ENCODE peak calls at places on chromosome 20, in seven cellular contexts. One of them, this sample, is unnamed.

GRCh38 chr20:57211406-57211805 is 55.0 kb downstream of the BMP7 start:
- DNase-seq in HFFc6: no peak
- DNase-seq in left ventricle myocardium inferior: no peak
- DNase-seq in HCT116: no peak
- DNase-seq in RWPE1: no peak
- DNase-seq in SK-N-SH: no peak
- DNase-seq in cardiac fibroblast: no peak
- DNase-seq in this sample: no peak

GRCh38 chr20:54650201-54650722 is 174.9 kb downstream of the DOK5 start:
- DNase-seq in HFFc6: no peak
- DNase-seq in left ventricle myocardium inferior: no peak
- DNase-seq in HCT116: no peak
- DNase-seq in RWPE1: no peak
- DNase-seq in SK-N-SH: no peak
- DNase-seq in cardiac fibroblast: peak; percentile 5
- DNase-seq in this sample: no peak

GRCh38 chr20:3222635-3223600 is 13.6 kb downstream of the ITPA start:
- DNase-seq in HFFc6: no peak
- DNase-seq in left ventricle myocardium inferior: peak; percentile 70
- DNase-seq in HCT116: no peak
- DNase-seq in RWPE1: no peak
- DNase-seq in SK-N-SH: no peak
- DNase-seq in cardiac fibroblast: no peak
- DNase-seq in this sample: no peak

GRCh38 chr20:44959082-44959895 is 908 bp downstream of the TOMM34 start:
- DNase-seq in HFFc6: peak; percentile 48
- DNase-seq in left ventricle myocardium inferior: no peak
- DNase-seq in HCT116: no peak
- DNase-seq in RWPE1: peak; percentile 83
- DNase-seq in SK-N-SH: peak; percentile 31
- DNase-seq in cardiac fibroblast: peak; percentile 51
- DNase-seq in this sample: peak; percentile 63

GRCh38 chr20:37711001-37711400 is 17.2 kb downstream of the CTNNBL1 start:
- DNase-seq in HFFc6: no peak
- DNase-seq in left ventricle myocardium inferior: no peak
- DNase-seq in HCT116: no peak
- DNase-seq in RWPE1: no peak
- DNase-seq in SK-N-SH: no peak
- DNase-seq in cardiac fibroblast: peak; percentile 78
- DNase-seq in this sample: no peak

GRCh38 chr20:62342910-62343309 is 24.2 kb downstream of the LAMA5 start:
- DNase-seq in HFFc6: no peak
- DNase-seq in left ventricle myocardium inferior: no peak
- DNase-seq in HCT116: no peak
- DNase-seq in RWPE1: no peak
- DNase-seq in SK-N-SH: no peak
- DNase-seq in cardiac fibroblast: no peak
- DNase-seq in this sample: no peak

GRCh38 chr20:50085481-50086365 is 27.2 kb downstream of the UBE2V1 start:
- DNase-seq in HFFc6: peak; percentile 59
- DNase-seq in left ventricle myocardium inferior: no peak
- DNase-seq in HCT116: peak; percentile 22
- DNase-seq in RWPE1: peak; percentile 86
- DNase-seq in SK-N-SH: peak; percentile 79
- DNase-seq in cardiac fibroblast: peak; percentile 80
- DNase-seq in this sample: peak; percentile 75

GRCh38 chr20:33267691-33268090 is 15.3 kb upstream of the BPIFB1 start:
- DNase-seq in HFFc6: no peak
- DNase-seq in left ventricle myocardium inferior: no peak
- DNase-seq in HCT116: no peak
- DNase-seq in RWPE1: no peak
- DNase-seq in SK-N-SH: no peak
- DNase-seq in cardiac fibroblast: no peak
- DNase-seq in this sample: no peak

GRCh38 chr20:37053230-37053950 is 42.4 kb downstream of the RBL1 start:
- DNase-seq in HFFc6: no peak
- DNase-seq in left ventricle myocardium inferior: no peak
- DNase-seq in HCT116: no peak
- DNase-seq in RWPE1: no peak
- DNase-seq in SK-N-SH: no peak
- DNase-seq in cardiac fibroblast: no peak
- DNase-seq in this sample: no peak

GRCh38 chr20:4817230-4817671 is 95.5 kb downstream of the PRND start:
- DNase-seq in HFFc6: peak; percentile 7
- DNase-seq in left ventricle myocardium inferior: no peak
- DNase-seq in HCT116: no peak
- DNase-seq in RWPE1: peak; percentile 44
- DNase-seq in SK-N-SH: no peak
- DNase-seq in cardiac fibroblast: no peak
- DNase-seq in this sample: peak; percentile 6
- TF ChIP-seq CTCF in HFFc6: peak; percentile 60
- TF ChIP-seq CTCF in left ventricle myocardium inferior: no peak
- TF ChIP-seq CTCF in HCT116: peak; percentile 12
- TF ChIP-seq CTCF in RWPE1: no peak
- TF ChIP-seq CTCF in SK-N-SH: no peak
- TF ChIP-seq CTCF in cardiac fibroblast: peak; percentile 3
- TF ChIP-seq CTCF in this sample: peak; percentile 17

DNA sequence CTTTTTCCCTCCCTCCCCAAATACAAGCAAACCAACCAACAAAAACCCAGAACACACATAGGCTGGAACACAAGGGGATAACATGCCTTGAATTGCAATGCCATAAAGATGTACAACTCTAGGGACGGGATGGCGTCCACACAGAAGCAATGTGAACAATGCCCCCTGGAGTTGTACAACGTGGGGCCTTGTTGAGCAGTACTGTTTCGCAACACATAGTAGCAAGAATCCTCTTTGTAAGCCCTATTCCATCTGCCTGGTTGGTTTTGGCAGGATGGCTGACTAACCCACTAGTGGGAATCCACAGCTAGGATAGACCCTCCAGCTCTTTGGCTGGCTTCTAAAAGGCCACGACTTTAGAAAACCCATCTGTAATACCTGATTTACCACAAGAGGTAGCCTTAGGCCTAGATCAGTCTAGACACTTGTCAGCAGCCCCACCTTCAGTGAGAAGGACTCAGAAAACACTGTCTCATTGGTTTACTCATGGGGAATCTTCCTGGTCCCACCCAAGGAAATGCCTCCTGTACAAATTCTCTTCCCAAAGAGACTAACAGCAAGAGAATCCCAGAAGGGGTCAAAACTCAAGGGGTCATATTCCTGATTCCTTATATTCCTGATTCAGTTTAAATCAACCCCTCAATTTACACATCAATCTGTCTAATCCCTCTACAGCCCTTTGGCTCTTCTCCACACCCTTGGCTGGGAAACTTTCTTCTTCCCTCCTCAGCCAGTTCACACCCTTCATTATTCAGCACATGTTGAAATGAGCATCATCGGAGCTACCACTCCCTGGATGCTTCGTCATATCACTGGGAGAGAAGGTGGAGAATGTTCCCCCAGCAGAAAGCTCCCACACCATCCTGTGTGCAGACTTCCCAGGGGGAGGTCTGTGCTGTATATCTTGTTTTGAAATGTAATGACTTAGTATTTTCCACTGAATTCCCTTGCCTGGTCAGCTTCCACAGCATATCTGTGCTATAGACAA is 622.4 kb upstream of the FLRT3 start:
- DNase-seq in HFFc6: no peak
- DNase-seq in left ventricle myocardium inferior: no peak
- DNase-seq in HCT116: no peak
- DNase-seq in RWPE1: peak; percentile 38
- DNase-seq in SK-N-SH: no peak
- DNase-seq in cardiac fibroblast: peak; percentile 39
- DNase-seq in this sample: peak; percentile 75
- TF ChIP-seq CTCF in HFFc6: no peak
- TF ChIP-seq CTCF in left ventricle myocardium inferior: no peak
- TF ChIP-seq CTCF in HCT116: no peak
- TF ChIP-seq CTCF in RWPE1: no peak
- TF ChIP-seq CTCF in SK-N-SH: no peak
- TF ChIP-seq CTCF in cardiac fibroblast: no peak
- TF ChIP-seq CTCF in this sample: no peak

GRCh38 chr20:10547276-10548114 is 112.4 kb downstream of the SLX4IP start:
- DNase-seq in HFFc6: peak; percentile 10
- DNase-seq in left ventricle myocardium inferior: no peak
- DNase-seq in HCT116: no peak
- DNase-seq in RWPE1: no peak
- DNase-seq in SK-N-SH: no peak
- DNase-seq in cardiac fibroblast: no peak
- DNase-seq in this sample: no peak
- TF ChIP-seq CTCF in HFFc6: no peak
- TF ChIP-seq CTCF in left ventricle myocardium inferior: no peak
- TF ChIP-seq CTCF in HCT116: no peak
- TF ChIP-seq CTCF in RWPE1: no peak
- TF ChIP-seq CTCF in SK-N-SH: no peak
- TF ChIP-seq CTCF in cardiac fibroblast: no peak
- TF ChIP-seq CTCF in this sample: no peak

GRCh38 chr20:23320317-23320716 is 30.3 kb upstream of the NXT1 start:
- DNase-seq in HFFc6: no peak
- DNase-seq in left ventricle myocardium inferior: no peak
- DNase-seq in HCT116: peak; percentile 26
- DNase-seq in RWPE1: peak; percentile 16
- DNase-seq in SK-N-SH: peak; percentile 24
- DNase-seq in cardiac fibroblast: peak; percentile 37
- DNase-seq in this sample: peak; percentile 36
- TF ChIP-seq CTCF in HFFc6: peak; percentile 71
- TF ChIP-seq CTCF in left ventricle myocardium inferior: peak; percentile 36
- TF ChIP-seq CTCF in HCT116: peak; percentile 65
- TF ChIP-seq CTCF in RWPE1: no peak
- TF ChIP-seq CTCF in SK-N-SH: peak; percentile 57
- TF ChIP-seq CTCF in cardiac fibroblast: peak; percentile 55
- TF ChIP-seq CTCF in this sample: no peak

GRCh38 chr20:47501483-47502270 is at the start of gene NCOA3:
- DNase-seq in HFFc6: peak; percentile 94
- DNase-seq in left ventricle myocardium inferior: peak; percentile 97
- DNase-seq in HCT116: peak; percentile 82
- DNase-seq in RWPE1: peak; percentile 99
- DNase-seq in SK-N-SH: peak; percentile 98
- DNase-seq in cardiac fibroblast: peak; percentile 97
- DNase-seq in this sample: peak; percentile 95
- TF ChIP-seq CTCF in HFFc6: peak; percentile 77
- TF ChIP-seq CTCF in left ventricle myocardium inferior: peak; percentile 73
- TF ChIP-seq CTCF in HCT116: peak; percentile 32
- TF ChIP-seq CTCF in RWPE1: no peak
- TF ChIP-seq CTCF in SK-N-SH: peak; percentile 37
- TF ChIP-seq CTCF in cardiac fibroblast: peak; percentile 30
- TF ChIP-seq CTCF in this sample: peak; percentile 41

GRCh38 chr20:59749293-59749680 is 144.9 kb downstream of the PHACTR3 start:
- DNase-seq in HFFc6: peak; percentile 51
- DNase-seq in left ventricle myocardium inferior: no peak
- DNase-seq in HCT116: no peak
- DNase-seq in RWPE1: no peak
- DNase-seq in SK-N-SH: no peak
- DNase-seq in cardiac fibroblast: peak; percentile 24
- DNase-seq in this sample: no peak

GRCh38 chr20:59746155-59746554 is 141.8 kb downstream of the PHACTR3 start:
- DNase-seq in HFFc6: no peak
- DNase-seq in left ventricle myocardium inferior: no peak
- DNase-seq in HCT116: no peak
- DNase-seq in RWPE1: no peak
- DNase-seq in SK-N-SH: no peak
- DNase-seq in cardiac fibroblast: no peak
- DNase-seq in this sample: no peak

GRCh38 chr20:59745716-59746115 is 141.4 kb downstream of the PHACTR3 start:
- DNase-seq in HFFc6: no peak
- DNase-seq in left ventricle myocardium inferior: no peak
- DNase-seq in HCT116: no peak
- DNase-seq in RWPE1: no peak
- DNase-seq in SK-N-SH: no peak
- DNase-seq in cardiac fibroblast: no peak
- DNase-seq in this sample: no peak

GRCh38 chr20:59748555-59749292 is 144.4 kb downstream of the PHACTR3 start:
- DNase-seq in HFFc6: peak; percentile 40
- DNase-seq in left ventricle myocardium inferior: no peak
- DNase-seq in HCT116: no peak
- DNase-seq in RWPE1: no peak
- DNase-seq in SK-N-SH: no peak
- DNase-seq in cardiac fibroblast: peak; percentile 34
- DNase-seq in this sample: no peak

DNA sequence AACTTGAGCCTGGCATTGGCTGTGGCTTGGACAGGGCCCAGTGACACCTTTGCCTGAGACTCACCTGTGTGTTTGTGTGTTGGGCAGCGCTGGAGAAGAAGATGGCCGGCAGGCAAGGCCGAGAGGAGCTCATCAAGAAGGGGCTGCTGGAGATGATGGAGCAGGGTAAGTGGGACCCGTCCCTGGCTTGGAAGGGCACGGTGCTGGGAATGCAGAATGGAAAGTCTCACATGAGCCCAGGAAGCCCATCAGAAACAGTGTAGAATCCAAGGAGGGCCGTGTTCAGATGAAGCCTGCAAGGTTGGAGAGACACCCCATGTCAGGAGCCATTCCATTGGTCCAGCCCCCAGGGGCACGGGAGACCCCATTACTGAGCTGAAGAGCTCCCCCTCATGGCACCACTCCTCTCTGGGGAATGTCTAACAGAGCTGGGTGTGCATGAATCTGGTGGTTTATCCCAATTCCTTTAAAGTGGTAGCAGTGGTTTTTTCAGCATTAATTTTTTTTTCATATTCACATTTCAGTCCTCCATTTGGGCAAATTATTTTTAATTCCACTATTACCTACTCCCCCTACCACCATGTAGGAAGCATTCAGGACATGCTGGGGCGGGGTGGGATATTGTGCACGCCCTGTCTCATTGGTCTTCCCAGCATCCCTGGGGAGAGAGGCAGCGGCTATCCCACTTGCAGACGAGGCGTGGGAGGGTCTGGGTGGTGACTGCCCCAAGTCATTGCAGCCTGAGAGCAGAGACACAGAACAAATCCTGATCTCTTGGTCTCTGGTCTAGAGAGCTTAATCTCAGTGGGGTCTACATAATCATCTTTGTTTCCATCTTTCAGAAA is 143.6 kb downstream of the PHACTR3 start:
- DNase-seq in HFFc6: no peak
- DNase-seq in left ventricle myocardium inferior: no peak
- DNase-seq in HCT116: no peak
- DNase-seq in RWPE1: no peak
- DNase-seq in SK-N-SH: no peak
- DNase-seq in cardiac fibroblast: no peak
- DNase-seq in this sample: no peak
- TF ChIP-seq CTCF in HFFc6: no peak
- TF ChIP-seq CTCF in left ventricle myocardium inferior: no peak
- TF ChIP-seq CTCF in HCT116: no peak
- TF ChIP-seq CTCF in RWPE1: no peak
- TF ChIP-seq CTCF in SK-N-SH: no peak
- TF ChIP-seq CTCF in cardiac fibroblast: no peak
- TF ChIP-seq CTCF in this sample: no peak

This sample was measured in MCF 10A.